ENCODE peak calls at places on chromosomes 13 and 19, in nine cellular contexts. W is heart right ventricle; O is A549; E is fibroblast of lung; X is CD4-positive, alpha-beta T cell; A is lower lobe of right lung; P is adrenal gland; T is SK-N-SH; H is heart left ventricle. C is an unnamed sample.

GRCh38 chr19:51097166-51097736 is 11.0 kb downstream of the CTU1 start:
- DNase-seq in W (peak; percentile 77), O (peak; percentile 75), E (peak; percentile 38), X (peak; percentile 64), A (peak; percentile 85), P (peak; percentile 67), T (peak; percentile 76), H (peak; percentile 69), C (peak; percentile 76)

GRCh38 chr13:47399599-47399998 is 502.7 kb upstream of the HTR2A start:
- DNase-seq in W (no peak), O (no peak), E (no peak), X (no peak), A (no peak), P (no peak), T (no peak), H (no peak), C (no peak)

GRCh38 chr13:110391273-110391672 is 84.2 kb downstream of the COL4A2 start:
- DNase-seq in W (no peak), O (no peak), E (peak; percentile 81), X (no peak), A (no peak), P (no peak), T (no peak), H (no peak), C (no peak)

GRCh38 chr13:46350003-46350402 is 37.0 kb downstream of the RUBCNL start:
- DNase-seq in W (no peak), O (no peak), E (no peak), X (no peak), A (no peak), P (no peak), T (no peak), H (no peak), C (no peak)

GRCh38 chr13:113917523-113918371 is 53.9 kb upstream of the GAS6 start:
- DNase-seq in W (no peak), O (no peak), E (no peak), X (no peak), A (no peak), P (no peak), T (no peak), H (no peak), C (no peak)

GRCh38 chr13:107834268-107834667 is 381.1 kb downstream of the LIG4 start:
- DNase-seq in W (no peak), O (no peak), E (peak; percentile 65), X (no peak), A (no peak), P (no peak), T (no peak), H (no peak), C (no peak)

GRCh38 chr13:20828540-20829364 is 55.0 kb upstream of the EEF1AKMT1 start:
- DNase-seq in W (no peak), O (peak; percentile 40), E (peak; percentile 47), X (peak; percentile 7), A (no peak), P (no peak), T (peak; percentile 27), H (no peak), C (no peak)

GRCh38 chr19:703651-704446 is 4.9 kb upstream of the PALM start:
- DNase-seq in W (peak; percentile 88), O (peak; percentile 85), E (no peak), X (peak; percentile 54), A (peak; percentile 90), P (peak; percentile 95), T (peak; percentile 97), H (peak; percentile 84), C (no peak)

GRCh38 chr19:11024259-11024658 is 63.4 kb downstream of the SMARCA4 start:
- DNase-seq in W (no peak), O (no peak), E (no peak), X (no peak), A (no peak), P (peak; percentile 91), T (no peak), H (peak; percentile 48), C (no peak)

GRCh38 chr13:40440990-40441820 is 225.2 kb downstream of the FOXO1 start:
- DNase-seq in W (peak; percentile 82), O (peak; percentile 6), E (peak; percentile 42), X (no peak), A (peak; percentile 55), P (peak; percentile 96), T (peak; percentile 60), H (peak; percentile 92), C (no peak)

GRCh38 chr19:5644051-5644450 is 21.2 kb downstream of the SAFB start:
- DNase-seq in W (no peak), O (no peak), E (peak; percentile 23), X (no peak), A (no peak), P (no peak), T (no peak), H (no peak), C (no peak)

GRCh38 chr19:9523885-9524474 is 14.5 kb downstream of the ZNF426 start:
- DNase-seq in W (no peak), O (no peak), E (peak; percentile 10), X (no peak), A (no peak), P (no peak), T (no peak), H (no peak), C (no peak)

GRCh38 chr19:9531933-9532332 is 6.5 kb downstream of the ZNF426 start:
- DNase-seq in W (no peak), O (peak; percentile 10), E (peak; percentile 37), X (no peak), A (no peak), P (no peak), T (no peak), H (no peak), C (peak; percentile 25)

DNA sequence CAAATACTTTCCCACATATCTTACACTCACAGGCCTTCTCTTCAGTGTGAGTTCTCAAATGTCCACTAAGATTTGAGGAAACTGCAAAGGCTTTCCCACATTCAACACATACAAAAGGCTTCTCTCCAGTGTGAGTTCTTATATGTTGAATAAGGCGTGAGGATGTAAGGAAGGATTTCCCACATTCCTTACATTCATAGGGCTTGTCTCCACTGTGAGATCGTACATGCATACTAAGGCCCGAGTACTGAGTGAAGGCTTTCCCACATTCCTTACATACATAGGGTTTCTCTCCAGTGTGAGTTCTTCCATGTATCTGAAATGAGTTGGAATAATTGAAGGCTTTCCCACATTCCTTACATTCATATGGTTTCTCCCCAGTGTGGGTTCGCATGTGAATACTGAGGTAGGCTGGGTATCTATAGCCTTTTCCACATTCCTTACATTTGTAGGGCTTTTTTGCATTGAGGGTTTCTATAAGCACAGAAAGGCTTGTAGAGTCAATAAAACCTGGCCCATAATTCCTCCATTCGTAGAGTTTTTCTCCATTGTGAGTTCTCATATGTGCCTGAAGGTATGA is 9.6 kb downstream of the ZNF426 start:
- DNase-seq in W (no peak), O (peak; percentile 12), E (peak; percentile 14), X (no peak), A (no peak), P (no peak), T (no peak), H (no peak), C (no peak)
- H3K9me3 ChIP-seq in W (peaks cover 100% of the 10 kb centered on the region), O (peaks cover 66% of the 10 kb centered on the region), E (peaks cover 28% of the 10 kb centered on the region), X (peaks cover 89% of the 10 kb centered on the region), A (peaks cover 99% of the 10 kb centered on the region), P (peaks cover 28% of the 10 kb centered on the region), T (peaks cover 52% of the 10 kb centered on the region), H (peaks cover 98% of the 10 kb centered on the region), C (peaks cover 60% of the 10 kb centered on the region)

DNA sequence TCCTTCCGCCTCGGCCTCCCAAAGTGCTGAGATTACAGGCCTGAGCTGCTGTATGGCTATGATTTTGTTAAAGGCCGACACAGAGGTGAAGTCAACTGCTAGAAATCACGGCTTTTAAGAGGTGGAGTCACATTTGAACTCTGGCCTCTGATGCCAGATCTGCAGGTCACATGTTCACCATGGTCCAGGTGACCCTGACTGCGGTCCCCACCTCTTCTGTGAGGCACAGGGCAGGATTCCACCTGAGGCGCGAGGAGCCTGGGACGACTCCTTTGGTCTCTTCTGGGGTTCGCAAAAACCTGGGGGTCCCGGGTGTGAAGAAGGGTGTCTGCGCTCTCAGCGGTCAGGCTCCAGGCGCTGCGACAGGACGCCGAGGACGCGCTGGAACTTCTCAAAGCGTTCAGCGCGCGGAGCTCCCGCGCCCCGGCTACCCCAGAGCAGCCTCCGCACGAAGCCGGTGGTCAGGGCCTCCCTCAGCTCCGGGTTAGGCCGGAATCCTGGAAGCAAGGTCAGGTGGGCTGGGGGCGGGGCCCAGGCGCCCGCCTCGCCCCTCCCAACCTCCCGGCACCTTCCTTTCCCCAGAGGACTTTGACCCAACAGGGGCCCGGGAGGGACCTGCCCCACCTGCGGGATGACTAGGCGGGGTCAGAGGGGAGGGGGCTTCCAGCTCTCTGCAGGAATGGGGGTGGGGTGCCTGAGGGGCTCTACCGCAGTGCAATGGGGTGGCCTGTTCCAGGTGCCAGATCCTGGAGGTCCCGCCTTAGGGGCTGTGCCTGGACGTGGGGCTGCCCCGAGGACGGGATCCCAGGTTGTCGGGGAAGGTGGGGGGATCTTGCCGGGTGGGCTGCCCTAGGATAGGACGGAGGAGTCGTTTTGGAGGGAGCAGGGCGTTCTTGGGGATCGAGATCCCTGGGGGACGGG is 13.0 kb downstream of the TRIP10 start:
- DNase-seq in W (no peak), O (no peak), E (no peak), X (no peak), A (no peak), P (peak; percentile 25), T (no peak), H (no peak), C (no peak)
- H3K9me3 ChIP-seq in W (no peaks in the 10 kb centered on the region), O (no peaks in the 10 kb centered on the region), E (no peaks in the 10 kb centered on the region), X (no peaks in the 10 kb centered on the region), A (no peaks in the 10 kb centered on the region), P (no peaks in the 10 kb centered on the region), T (no peaks in the 10 kb centered on the region), H (no peaks in the 10 kb centered on the region), C (no peaks in the 10 kb centered on the region)

DNA sequence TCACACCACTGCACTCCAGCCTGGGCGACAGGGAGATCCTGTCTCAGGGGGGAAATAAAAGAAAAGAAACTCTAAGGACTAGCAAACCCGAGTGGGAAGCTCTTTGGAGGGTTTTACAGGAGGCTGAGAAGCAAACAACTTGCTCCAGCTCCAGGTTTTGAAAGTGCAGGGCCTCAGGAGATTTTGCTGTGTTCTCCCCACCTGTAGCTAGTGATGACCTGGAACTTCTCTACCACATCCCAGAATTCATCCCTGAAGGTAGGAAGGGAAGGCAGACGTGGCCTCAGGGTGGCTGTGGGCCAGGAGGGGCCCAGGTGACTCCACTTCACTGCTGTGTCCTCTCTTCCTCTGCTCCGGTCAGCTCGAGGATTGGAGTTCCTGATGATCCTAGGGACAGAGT is 16.3 kb upstream of the PSMD8 start:
- DNase-seq in W (no peak), O (no peak), E (no peak), X (no peak), A (no peak), P (no peak), T (no peak), H (no peak), C (no peak)
- H3K9me3 ChIP-seq in W (no peaks in the 10 kb centered on the region), O (no peaks in the 10 kb centered on the region), E (no peaks in the 10 kb centered on the region), X (no peaks in the 10 kb centered on the region), A (no peaks in the 10 kb centered on the region), P (no peaks in the 10 kb centered on the region), T (no peaks in the 10 kb centered on the region), H (no peaks in the 10 kb centered on the region), C (no peaks in the 10 kb centered on the region)

DNA sequence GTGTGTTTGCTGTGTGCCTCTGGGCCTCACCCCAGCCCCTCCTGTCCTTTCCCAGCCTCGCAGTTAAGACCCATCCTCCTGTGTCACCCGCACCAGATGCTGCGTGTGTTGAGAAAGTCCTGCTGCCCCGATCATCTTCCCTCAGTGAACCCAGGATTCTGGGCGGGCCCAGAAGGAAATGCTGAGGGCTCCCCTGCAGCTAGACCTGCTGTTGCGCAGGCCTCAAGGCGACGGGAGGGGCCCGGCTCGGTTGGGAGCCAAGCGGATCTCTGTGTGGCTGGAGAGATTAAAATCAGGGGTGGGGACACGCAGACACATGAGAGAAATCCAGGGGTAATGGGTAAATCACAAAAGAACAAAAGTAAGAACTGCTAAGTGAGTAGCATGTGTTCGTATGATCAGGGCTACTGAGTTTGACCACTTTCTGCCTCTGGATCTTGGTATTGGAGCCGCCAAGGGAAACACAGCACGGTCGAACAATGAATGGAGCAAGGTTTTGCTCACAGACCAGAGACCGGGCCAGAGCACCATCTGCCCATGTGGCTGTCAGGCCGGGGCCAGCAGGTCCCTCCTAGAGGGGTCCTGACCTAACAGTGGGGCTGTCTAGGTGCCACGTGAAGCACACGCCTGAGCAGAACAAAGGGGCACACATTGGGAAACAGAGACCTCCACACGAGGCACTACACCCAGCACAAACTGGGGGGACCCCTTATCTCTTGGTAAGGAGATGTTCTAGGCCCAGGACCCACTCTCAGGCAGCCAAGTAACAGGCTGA is 7.1 kb downstream of the ZSCAN1 start:
- DNase-seq in W (no peak), O (no peak), E (no peak), X (no peak), A (no peak), P (no peak), T (no peak), H (no peak), C (no peak)
- H3K9me3 ChIP-seq in W (peaks cover 62% of the 10 kb centered on the region), O (peaks cover 78% of the 10 kb centered on the region), E (no peaks in the 10 kb centered on the region), X (peaks cover 61% of the 10 kb centered on the region), A (peaks cover 57% of the 10 kb centered on the region), P (no peaks in the 10 kb centered on the region), T (no peaks in the 10 kb centered on the region), H (peaks cover 60% of the 10 kb centered on the region), C (peaks cover 19% of the 10 kb centered on the region)